ENCODE peak calls at places on chromosomes 16 and 17, in six cellular contexts. H, K, L, P, A and N are unnamed samples.
A peak's percentile ranks its signal among the peaks of the same experiment; 100 is the strongest.

GRCh38 chr16:68257906-68258800 is 6.2 kb upstream of the SLC7A6 start:
- DNase-seq in A (peak; percentile 50), H (peak; percentile 51), K (peak; percentile 63), L (peak; percentile 86), P (peak; percentile 38), N (no peak)

GRCh38 chr17:42751628-42752027 is 6.8 kb upstream of the EZH1 start:
- DNase-seq in P (peak; percentile 18), H (no peak), A (no peak), L (no peak), K (no peak), N (no peak)

GRCh38 chr17:61361084-61361483 is 38.6 kb upstream of the TBX2 start:
- DNase-seq in A (no peak), L (peak; percentile 86), K (no peak), H (no peak), P (peak; percentile 84), N (no peak)

GRCh38 chr17:27352481-27353460 is 58.9 kb downstream of the WSB1 start:
- DNase-seq in P (peak; percentile 24), A (no peak), K (peak; percentile 74), L (no peak), H (no peak), N (no peak)

GRCh38 chr17:21394265-21394664 is 18.1 kb downstream of the KCNJ12 start:
- DNase-seq in P (peak; percentile 62), H (no peak), K (no peak), A (no peak), L (peak; percentile 44), N (no peak)

GRCh38 chr17:74368341-74369152 is 1.2 kb downstream of the GPR142 start:
- DNase-seq in K (peak; percentile 44), H (peak; percentile 88), L (peak; percentile 46), P (peak; percentile 35), A (peak; percentile 76), N (peak; percentile 46)

GRCh38 chr17:14396542-14396941 is 95.7 kb downstream of the HS3ST3B1 start:
- DNase-seq in K (no peak), H (no peak), A (no peak), P (peak; percentile 34), L (peak; percentile 37), N (no peak)

GRCh38 chr16:50591800-50592771 is 43.9 kb downstream of the NKD1 start:
- DNase-seq in L (no peak), A (peak; percentile 78), H (peak; percentile 14), P (no peak), K (no peak), N (peak; percentile 28)

GRCh38 chr16:53041196-53041977 is 11.3 kb downstream of the CHD9NB start:
- DNase-seq in A (peak; percentile 90), K (peak; percentile 74), P (peak; percentile 5), H (no peak), L (peak; percentile 55), N (no peak)

GRCh38 chr17:29505826-29506225 is 61.0 kb downstream of the ABHD15 start:
- DNase-seq in H (no peak), L (no peak), A (no peak), K (no peak), P (no peak), N (no peak)

GRCh38 chr16:57984443-57985203 is 13.7 kb upstream of the CNGB1 start:
- DNase-seq in K (peak; percentile 85), L (peak; percentile 29), H (peak; percentile 75), A (peak; percentile 84), P (peak; percentile 62), N (peak; percentile 98)

GRCh38 chr16:53057658-53058057 is 2.9 kb downstream of the CHD9 start:
- DNase-seq in L (no peak), P (no peak), A (no peak), K (no peak), H (no peak), N (no peak)

GRCh38 chr17:63275968-63276349 is 170.1 kb downstream of the CYB561 start:
- DNase-seq in K (no peak), A (no peak), L (peak; percentile 47), P (no peak), H (no peak), N (no peak)

GRCh38 chr17:491086-492014 is 138.7 kb upstream of the RPH3AL start:
- DNase-seq in H (peak; percentile 37), K (peak; percentile 42), A (peak; percentile 60), L (peak; percentile 83), P (peak; percentile 69), N (peak; percentile 67)

GRCh38 chr16:71880176-71880575 is 3.8 kb downstream of the ZNF821 start:
- DNase-seq in H (no peak), L (no peak), P (no peak), A (no peak), K (no peak), N (no peak)

GRCh38 chr17:67528751-67529436 is 151.8 kb downstream of the PITPNC1 start:
- DNase-seq in H (peak; percentile 71), P (peak; percentile 93), K (peak; percentile 94), L (peak; percentile 86), A (peak; percentile 72), N (no peak)
- H3K4me3 ChIP-seq in H (no peak overlapping the region), P (peak overlapping the region; percentile 42), K (peak overlapping the region; percentile 9), L (peak overlapping the region; percentile 61), A (peak overlapping the region; percentile 53), N (no peak overlapping the region)

DNA sequence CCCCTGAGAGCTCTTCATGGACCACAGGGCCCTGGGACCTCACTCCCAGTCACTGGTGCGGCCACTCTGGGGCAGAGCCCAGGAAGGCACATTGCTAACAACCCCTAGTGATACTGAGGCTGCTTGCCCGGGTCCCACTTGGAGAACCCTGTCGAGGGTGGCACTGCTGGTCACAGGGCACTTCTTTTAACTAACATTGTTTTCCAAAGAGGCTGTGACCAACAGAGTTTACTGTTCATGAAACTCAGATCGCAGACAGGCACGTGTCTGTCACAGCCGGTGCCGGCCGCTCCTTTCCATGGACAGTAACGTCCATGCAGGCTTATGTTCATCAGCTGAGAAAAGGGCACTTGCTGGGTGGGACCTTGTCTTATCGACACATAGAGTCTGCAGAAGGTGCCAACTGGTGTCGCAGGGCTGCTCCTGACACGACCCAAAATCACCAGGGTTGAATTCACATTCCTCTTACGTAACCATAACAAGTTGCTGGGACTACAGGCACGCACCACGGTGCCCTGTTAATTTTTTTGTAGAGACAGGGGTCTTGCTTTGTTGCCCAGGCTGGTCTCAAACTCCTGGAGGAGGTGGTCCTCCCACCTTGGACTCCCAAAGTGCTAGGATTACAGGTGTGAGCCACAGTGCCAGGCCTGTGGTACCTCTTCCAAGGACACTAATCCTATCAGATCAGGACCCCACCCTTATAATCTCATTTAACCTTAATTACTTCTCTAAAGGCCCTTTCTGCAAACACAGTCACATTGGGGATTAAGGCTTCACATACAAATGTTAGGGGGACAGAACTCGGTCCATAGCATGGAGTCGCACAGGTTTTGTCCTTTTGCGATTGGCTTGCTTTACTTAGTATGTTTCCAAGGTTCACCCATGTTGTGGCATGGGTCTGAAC is 1.2 kb upstream of the ZC3H18 start:
- DNase-seq in L (no peak), H (no peak), A (no peak), P (no peak), K (no peak), N (no peak)
- H3K4me3 ChIP-seq in L (peak overlapping the region; percentile 72), H (no peak overlapping the region), A (peak overlapping the region; percentile 99), P (peak overlapping the region; percentile 66), K (peak overlapping the region; percentile 67), N (peak overlapping the region; percentile 83)

GRCh38 chr16:75169899-75170405 is 21.6 kb downstream of the ZFP1 start:
- DNase-seq in H (no peak), A (no peak), L (no peak), P (no peak), K (no peak), N (no peak)
- H3K4me3 ChIP-seq in H (no peak overlapping the region), A (no peak overlapping the region), L (no peak overlapping the region), P (no peak overlapping the region), K (no peak overlapping the region), N (no peak overlapping the region)

DNA sequence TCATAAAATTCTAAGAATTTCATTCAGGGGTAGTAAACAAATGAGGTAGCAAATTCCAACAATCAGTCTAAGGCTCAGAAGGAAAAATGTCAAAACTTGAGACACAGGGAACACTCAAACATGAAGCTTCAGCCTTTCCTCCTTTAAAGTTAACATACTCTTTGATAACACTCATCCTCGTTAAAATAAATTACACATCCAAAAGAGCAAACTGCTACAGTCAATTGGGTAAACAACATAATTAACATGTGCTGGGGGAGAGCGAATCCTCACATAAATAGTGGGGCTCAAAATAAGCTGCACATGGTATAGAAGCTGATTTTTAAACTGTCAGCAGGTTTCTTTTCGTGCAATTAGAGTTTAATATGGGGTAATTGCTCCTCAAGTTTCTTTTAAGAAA is 12.9 kb downstream of the GRB2 start:
- DNase-seq in A (no peak), L (no peak), K (no peak), P (no peak), H (no peak), N (no peak)
- H3K4me3 ChIP-seq in A (peak overlapping the region; percentile 77), L (peak overlapping the region; percentile 88), K (peak overlapping the region; percentile 8), P (peak overlapping the region; percentile 77), H (no peak overlapping the region), N (no peak overlapping the region)

DNA sequence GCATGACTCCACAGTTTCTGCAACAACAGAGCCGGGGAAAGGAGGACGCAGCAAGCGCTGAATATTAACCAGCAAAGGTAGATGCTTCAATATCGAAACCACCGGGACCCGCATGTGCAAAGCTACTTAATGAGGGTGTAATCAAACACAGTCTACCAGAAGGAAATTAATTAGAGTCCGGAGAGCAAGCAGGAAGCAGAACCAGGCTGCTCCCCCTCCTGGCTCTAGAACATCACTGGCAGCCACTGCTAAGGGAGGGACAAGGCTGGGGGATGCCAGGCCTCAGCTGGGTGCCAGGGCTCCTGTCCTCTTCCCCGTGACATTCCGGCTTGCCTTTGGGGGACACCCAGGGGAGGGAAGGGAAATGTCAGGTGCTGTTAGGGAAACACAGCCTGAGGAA is 21.7 kb downstream of the LRRC75A start:
- DNase-seq in P (no peak), A (no peak), L (no peak), K (peak; percentile 33), H (no peak), N (no peak)
- H3K4me3 ChIP-seq in P (no peak overlapping the region), A (no peak overlapping the region), L (no peak overlapping the region), K (no peak overlapping the region), H (no peak overlapping the region), N (no peak overlapping the region)